ENCODE peak calls at places on chromosomes 5 and 9, in five cellular contexts. Y is WTC11, L is GM06990, M is left lung, N is bronchial epithelial cell. K is an unnamed sample.

GRCh38 chr9:33024126-33024965 is 727 bp upstream of the DNAJA1 start:
- DNase-seq in Y (no peak), L (peak; percentile 16), M (no peak), N (peak; percentile 38), K (no peak)

GRCh38 chr9:136900556-136900955 is 14.2 kb downstream of the TRAF2 start:
- DNase-seq in Y (no peak), L (no peak), M (no peak), N (no peak), K (no peak)

GRCh38 chr9:86185872-86186271 is 73.6 kb downstream of the C9orf153 start:
- DNase-seq in Y (no peak), L (no peak), M (no peak), N (no peak), K (no peak)

GRCh38 chr5:61275841-61276240 is 56.2 kb upstream of the ZSWIM6 start:
- DNase-seq in Y (no peak), L (no peak), M (peak; percentile 90), N (peak; percentile 75), K (peak; percentile 95)

GRCh38 chr9:136044971-136045594 is 50.0 kb downstream of the NACC2 start:
- DNase-seq in Y (no peak), L (no peak), M (peak; percentile 70), N (no peak), K (no peak)

GRCh38 chr9:6024035-6024554 is 8.7 kb upstream of the RANBP6 start:
- DNase-seq in Y (no peak), L (peak; percentile 24), M (no peak), N (peak; percentile 26), K (no peak)

GRCh38 chr5:147578228-147579024 is 68.6 kb upstream of the DPYSL3 start:
- DNase-seq in Y (no peak), L (no peak), M (no peak), N (peak; percentile 59), K (no peak)

GRCh38 chr5:54873696-54874095 is 111.7 kb downstream of the ESM1 start:
- DNase-seq in Y (no peak), L (no peak), M (no peak), N (no peak), K (no peak)

GRCh38 chr5:174900176-174900692 is 175.9 kb downstream of the MSX2 start:
- DNase-seq in Y (no peak), L (no peak), M (no peak), N (peak; percentile 42), K (no peak)

GRCh38 chr9:131575121-131575640 is 29.9 kb downstream of the PRRT1B start:
- DNase-seq in Y (no peak), L (no peak), M (peak; percentile 49), N (no peak), K (no peak)

GRCh38 chr5:177487975-177488374 is 9.4 kb downstream of the PDLIM7 start:
- DNase-seq in Y (no peak), L (no peak), M (no peak), N (no peak), K (no peak)

GRCh38 chr9:38337706-38338264 is 54.7 kb upstream of the ALDH1B1 start:
- DNase-seq in Y (no peak), L (no peak), M (no peak), N (no peak), K (no peak)

GRCh38 chr9:94545940-94546339 is 8.9 kb upstream of the PCAT7 start:
- DNase-seq in Y (no peak), L (no peak), M (no peak), N (no peak), K (no peak)

GRCh38 chr9:132673355-132673754 is 3.1 kb downstream of the GTF3C4 start:
- DNase-seq in Y (no peak), L (no peak), M (no peak), N (peak; percentile 64), K (no peak)

GRCh38 chr9:107285292-107285691 is 2.2 kb downstream of the RAD23B start:
- DNase-seq in Y (no peak), L (no peak), M (no peak), N (no peak), K (no peak)

GRCh38 chr5:66652818-66653217 is 56.6 kb downstream of the MAST4 start:
- DNase-seq in Y (no peak), L (no peak), M (no peak), N (no peak), K (no peak)

GRCh38 chr5:29197636-29198035 is 1995.8 kb upstream of the CDH6 start:
- DNase-seq in Y (no peak), L (no peak), M (no peak), N (peak; percentile 7), K (no peak)

GRCh38 chr5:122182491-122182921 is 53.2 kb downstream of the ZNF474 start:
- DNase-seq in Y (peak; percentile 21), L (no peak), M (peak; percentile 44), N (peak; percentile 96), K (no peak)

GRCh38 chr5:116452774-116453368 is 121.8 kb downstream of the SEMA6A start:
- DNase-seq in Y (no peak), L (no peak), M (no peak), N (peak; percentile 4), K (no peak)

GRCh38 chr9:125747053-125747764 is at the start of gene PBX3:
- DNase-seq in Y (peak; percentile 47), L (peak; percentile 71), M (peak; percentile 92), N (no peak), K (peak; percentile 45)

GRCh38 chr5:128487041-128487440 is 51.0 kb downstream of the FBN2 start:
- DNase-seq in Y (no peak), L (no peak), M (no peak), N (no peak), K (no peak)

GRCh38 chr5:127186657-127187056 is 103.9 kb upstream of the MEGF10 start:
- DNase-seq in Y (no peak), L (no peak), M (no peak), N (no peak), K (no peak)

GRCh38 chr9:129225201-129225778 is 47.2 kb upstream of the IER5L start:
- DNase-seq in Y (no peak), L (no peak), M (peak; percentile 34), N (no peak), K (no peak)

GRCh38 chr5:58450811-58451629 is 8.9 kb downstream of the PLK2 start:
- DNase-seq in Y (no peak), L (no peak), M (no peak), N (no peak), K (no peak)

GRCh38 chr9:80410106-80410505 is 838.3 kb downstream of the TLE4 start:
- DNase-seq in Y (peak; percentile 49), L (no peak), M (no peak), N (no peak), K (no peak)

GRCh38 chr9:113990570-113990907 is 87.6 kb downstream of the AMBP start:
- DNase-seq in Y (no peak), L (no peak), M (no peak), N (no peak), K (peak; percentile 32)

GRCh38 chr5:118984602-118985001 is 3.7 kb downstream of the DTWD2 start:
- DNase-seq in Y (no peak), L (no peak), M (no peak), N (peak; percentile 18), K (no peak)

GRCh38 chr9:94772654-94773303 is 46.3 kb downstream of the AOPEP start:
- DNase-seq in Y (no peak), L (no peak), M (no peak), N (no peak), K (no peak)

GRCh38 chr5:139004374-139005307 is 129.5 kb upstream of the LRRTM2 start:
- DNase-seq in Y (no peak), L (no peak), M (no peak), N (no peak), K (no peak)

GRCh38 chr9:70003786-70004185 is 39.9 kb upstream of the MAMDC2 start:
- DNase-seq in Y (no peak), L (no peak), M (no peak), N (no peak), K (no peak)

DNA sequence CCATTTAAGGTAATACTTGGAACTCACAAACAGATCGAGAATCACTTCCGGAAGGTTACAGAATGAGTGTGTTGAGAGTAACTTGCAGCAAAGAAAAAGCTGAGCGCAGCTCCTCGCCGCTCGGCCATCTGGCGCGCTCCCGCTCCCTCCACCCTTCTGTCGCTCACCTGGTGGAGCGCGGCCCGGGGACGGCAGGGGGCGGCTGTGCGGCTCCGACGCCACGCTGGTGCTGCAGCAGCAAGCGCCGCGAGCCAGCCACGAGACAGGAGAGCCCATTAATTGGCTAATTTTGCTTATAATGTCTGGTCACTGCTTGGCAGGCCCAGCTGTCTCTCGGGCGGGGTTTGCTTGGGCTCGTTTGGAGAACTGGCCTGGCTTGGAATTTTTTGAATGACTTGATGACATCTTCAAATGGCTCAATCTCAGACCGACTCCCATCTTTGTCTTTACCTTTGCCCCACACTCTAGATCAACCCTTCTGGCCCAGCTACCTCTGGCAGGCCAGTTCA is 601.8 kb downstream of the CCDC171 start:
- DNase-seq in Y (peak; percentile 79), L (peak; percentile 30), M (peak; percentile 85), N (peak; percentile 58), K (no peak)
- TF ChIP-seq CTCF in Y (peak; percentile 25), L (no peak), M (no peak), N (peak; percentile 67), K (no peak)

DNA sequence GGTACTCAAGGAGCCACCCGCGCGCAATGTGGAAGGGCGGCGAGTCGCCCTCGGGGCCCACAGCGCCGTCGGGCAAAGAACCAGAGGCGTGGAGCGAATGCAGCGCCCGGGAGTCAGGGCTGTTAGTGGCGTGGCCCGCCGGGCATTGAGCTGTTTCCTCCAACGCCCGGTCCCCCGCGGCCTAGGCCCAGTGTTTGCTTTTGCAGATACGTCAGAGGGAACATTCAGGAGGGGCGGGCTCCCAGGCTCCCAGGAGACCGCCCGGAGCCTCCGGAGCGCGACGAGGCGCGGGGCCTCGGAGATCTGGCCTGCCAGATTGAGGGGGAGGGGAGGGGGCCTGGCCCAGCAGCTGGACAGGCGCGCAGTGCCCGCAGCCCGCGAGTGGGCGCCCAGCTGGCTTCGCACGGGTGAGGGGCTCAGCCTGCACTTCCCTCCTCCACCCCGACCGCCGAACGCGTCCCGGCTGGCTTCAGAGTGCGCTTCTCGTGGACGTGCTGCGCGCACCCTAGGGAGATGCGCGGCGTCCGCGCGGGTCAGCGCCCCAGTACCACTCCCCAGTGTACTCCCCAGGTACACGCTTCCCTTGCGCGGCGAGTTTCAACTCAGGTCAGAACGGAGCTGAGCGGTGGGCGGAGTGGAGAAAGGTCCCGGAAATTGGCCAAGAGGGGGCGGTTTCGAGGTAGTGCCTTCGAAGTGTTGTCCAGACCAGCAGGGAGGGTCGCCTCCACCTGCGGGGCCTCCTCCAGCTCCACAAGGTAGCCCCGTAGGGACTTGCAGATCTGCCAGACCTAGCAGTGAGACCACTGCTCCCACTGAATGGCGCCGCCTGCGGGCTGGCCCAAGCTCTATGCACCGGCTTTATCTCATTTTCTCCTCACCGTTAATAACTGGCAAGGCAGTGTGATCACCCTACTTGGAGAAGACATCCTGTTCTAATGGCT is 130.4 kb downstream of the TMEM174 start:
- DNase-seq in Y (peak; percentile 76), L (no peak), M (peak; percentile 75), N (no peak), K (no peak)
- TF ChIP-seq CTCF in Y (peak; percentile 23), L (no peak), M (no peak), N (peak; percentile 40), K (no peak)

GRCh38 chr5:171162602-171163001 is 146.4 kb upstream of the TLX3 start:
- DNase-seq in Y (peak; percentile 67), L (no peak), M (no peak), N (peak; percentile 20), K (no peak)
- TF ChIP-seq CTCF in Y (peak; percentile 38), L (peak; percentile 61), M (no peak), N (peak; percentile 52), K (peak; percentile 18)

DNA sequence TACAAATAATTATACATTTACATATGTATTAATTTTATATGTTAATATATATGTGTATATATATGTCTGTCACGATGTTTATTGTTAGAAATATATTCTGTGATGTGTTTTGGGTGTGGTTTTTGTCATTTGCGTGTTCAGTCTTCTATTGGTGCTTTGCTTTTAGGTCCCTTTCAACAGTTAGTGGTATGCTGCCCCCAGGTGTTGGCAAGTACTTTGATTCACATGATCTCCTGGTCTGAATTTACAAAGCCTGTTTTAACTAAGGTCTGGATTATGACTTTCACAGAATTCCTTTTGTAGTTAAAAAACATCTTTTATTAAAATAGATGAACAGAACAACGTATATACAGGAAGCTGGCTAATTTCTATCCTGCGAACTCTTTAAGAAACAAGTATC is 271.5 kb downstream of the CCDC171 start:
- DNase-seq in Y (peak; percentile 23), L (no peak), M (no peak), N (peak; percentile 27), K (no peak)
- TF ChIP-seq CTCF in Y (no peak), L (no peak), M (no peak), N (peak; percentile 1), K (no peak)